ENCODE peak calls at places on chromosome 2, in eight cellular contexts. H, I, U, P, C, Q, V and F are unnamed samples.

GRCh38 chr2:6806605-6807004 is 59.1 kb downstream of the CMPK2 start:
- DNase-seq in P (no peak), C (no peak), U (no peak), H (no peak), I (no peak), V (peak; percentile 80), Q (no peak), F (no peak)

GRCh38 chr2:176891857-176892256 is 320.7 kb upstream of the HNRNPA3 start:
- DNase-seq in P (no peak), I (no peak), C (no peak), U (no peak), Q (no peak), V (no peak), H (no peak), F (no peak)

GRCh38 chr2:54728669-54729120 is 5.2 kb downstream of the EML6 start:
- DNase-seq in H (peak; percentile 79), Q (no peak), C (no peak), U (no peak), V (no peak), P (no peak), I (no peak), F (no peak)

GRCh38 chr2:202064881-202065230 is 8.2 kb upstream of the KIAA2012 start:
- DNase-seq in P (no peak), Q (no peak), C (no peak), I (no peak), V (no peak), U (no peak), H (no peak), F (no peak)

GRCh38 chr2:168992591-168993349 is 38.4 kb downstream of the ABCB11 start:
- DNase-seq in P (no peak), V (peak; percentile 80), U (no peak), Q (no peak), I (no peak), C (no peak), H (peak; percentile 39), F (no peak)

GRCh38 chr2:54589340-54590215 is 133.5 kb downstream of the SPTBN1 start:
- DNase-seq in C (no peak), V (no peak), U (no peak), P (no peak), I (peak; percentile 68), H (peak; percentile 30), Q (peak; percentile 35), F (no peak)

GRCh38 chr2:121075641-121076500 is 209.1 kb downstream of the TFCP2L1 start:
- DNase-seq in P (no peak), I (no peak), U (no peak), V (peak; percentile 26), C (no peak), Q (no peak), H (no peak), F (no peak)

GRCh38 chr2:221444106-221444505 is 128.0 kb downstream of the EPHA4 start:
- DNase-seq in H (peak; percentile 66), P (no peak), U (no peak), V (no peak), Q (no peak), C (peak; percentile 19), I (no peak), F (no peak)

GRCh38 chr2:227450921-227451654 is 20.9 kb upstream of the AGFG1 start:
- DNase-seq in C (no peak), Q (no peak), U (no peak), V (no peak), P (no peak), I (no peak), H (no peak), F (no peak)

GRCh38 chr2:199259671-199260070 is 198.1 kb downstream of the SATB2 start:
- DNase-seq in V (no peak), C (no peak), P (no peak), U (no peak), I (no peak), H (peak; percentile 9), Q (no peak), F (no peak)

GRCh38 chr2:107132141-107132540 is 246.2 kb upstream of the ST6GAL2 start:
- DNase-seq in V (no peak), C (no peak), U (peak; percentile 23), H (no peak), I (peak; percentile 8), Q (no peak), P (no peak), F (peak; percentile 96)

GRCh38 chr2:46850742-46851141 is 64.9 kb downstream of the MCFD2 start:
- DNase-seq in V (no peak), I (no peak), C (peak; percentile 45), Q (no peak), U (no peak), H (peak; percentile 74), P (no peak), F (no peak)

GRCh38 chr2:238966274-238966937 is 118.5 kb downstream of the TWIST2 start:
- DNase-seq in P (no peak), I (no peak), C (no peak), V (no peak), Q (no peak), H (no peak), U (no peak), F (no peak)

GRCh38 chr2:66189598-66189997 is 245.3 kb upstream of the MEIS1 start:
- DNase-seq in U (no peak), P (no peak), C (no peak), I (no peak), H (peak; percentile 67), Q (no peak), V (no peak), F (no peak)

GRCh38 chr2:31319391-31320175 is 85.6 kb downstream of the EHD3 start:
- DNase-seq in U (peak; percentile 88), H (peak; percentile 94), V (no peak), C (no peak), I (peak; percentile 69), P (no peak), Q (peak; percentile 6), F (peak; percentile 54)

GRCh38 chr2:128716371-128716770 is 397.7 kb upstream of the HS6ST1 start:
- DNase-seq in P (no peak), V (no peak), U (no peak), I (no peak), Q (no peak), H (no peak), C (no peak), F (no peak)

GRCh38 chr2:106882658-106883057 is 3.3 kb downstream of the ST6GAL2 start:
- DNase-seq in H (no peak), I (no peak), C (no peak), P (no peak), Q (no peak), V (peak; percentile 37), U (no peak), F (peak; percentile 11)

GRCh38 chr2:25618676-25619075 is 54.7 kb downstream of the DTNB start:
- DNase-seq in C (no peak), H (peak; percentile 51), P (no peak), I (no peak), U (no peak), Q (no peak), V (no peak), F (no peak)

GRCh38 chr2:218368150-218368528 is 11.5 kb downstream of the CATIP start:
- DNase-seq in Q (no peak), P (no peak), V (no peak), C (no peak), U (no peak), H (no peak), I (no peak), F (no peak)

GRCh38 chr2:216860738-216861137 is 874 bp upstream of the TNP1 start:
- DNase-seq in V (no peak), H (no peak), C (no peak), I (no peak), U (no peak), P (no peak), Q (no peak), F (no peak)

GRCh38 chr2:219277703-219278654 is 1.2 kb upstream of the DNAJB2 start:
- DNase-seq in U (peak; percentile 67), P (peak; percentile 25), V (peak; percentile 94), H (peak; percentile 76), I (peak; percentile 74), Q (peak; percentile 69), C (peak; percentile 77), F (peak; percentile 89)

GRCh38 chr2:199019898-199020507 is 437.7 kb downstream of the SATB2 start:
- DNase-seq in H (peak; percentile 72), P (peak; percentile 30), U (peak; percentile 7), I (peak; percentile 29), V (peak; percentile 60), C (no peak), Q (no peak), F (peak; percentile 55)

GRCh38 chr2:237731663-237732062 is 66.9 kb upstream of the RBM44 start:
- DNase-seq in I (peak; percentile 18), U (no peak), P (no peak), C (no peak), H (peak; percentile 65), V (peak; percentile 76), Q (peak; percentile 48), F (no peak)

GRCh38 chr2:128304715-128305554 is 13.7 kb downstream of the HS6ST1 start:
- DNase-seq in U (no peak), C (peak; percentile 76), I (no peak), H (peak; percentile 98), P (peak; percentile 73), V (peak; percentile 71), Q (no peak), F (no peak)

GRCh38 chr2:90069290-90069894 is 1377.9 kb downstream of the RPIA start:
- DNase-seq in C (no peak), V (peak; percentile 86), Q (no peak), U (peak; percentile 60), I (peak; percentile 22), P (no peak), H (peak; percentile 2), F (peak; percentile 78)